ENCODE peak calls at places on chromosomes 4 and X, in eight cellular contexts. D, K, P, I, R, X, O and Y are unnamed samples.

GRCh38 chrX:124190440-124190839 is 142.0 kb upstream of the TEX13D start:
- DNase-seq in D (no peak), K (no peak), P (no peak), I (no peak), R (no peak), X (no peak), O (no peak), Y (no peak)

GRCh38 chrX:21975827-21976226 is 35.3 kb downstream of the SMS start:
- DNase-seq in D (no peak), K (no peak), P (no peak), I (peak), R (no peak), X (peak), O (peak), Y (peak)

GRCh38 chr4:87863486-87863885 is 30.7 kb downstream of the MEPE start:
- DNase-seq in D (no peak), K (no peak), P (no peak), I (no peak), R (no peak), X (no peak), O (no peak), Y (no peak)

GRCh38 chr4:56049428-56050212 is 100.9 kb downstream of the CEP135 start:
- DNase-seq in D (no peak), K (no peak), P (peak), I (peak), R (no peak), X (peak), O (no peak), Y (peak)

GRCh38 chrX:31708116-31708515 is 636.3 kb upstream of the FTHL17 start:
- DNase-seq in D (no peak), K (no peak), P (no peak), I (no peak), R (no peak), X (peak), O (no peak), Y (no peak)

GRCh38 chrX:68895339-68896250 is 66.8 kb downstream of the EFNB1 start:
- DNase-seq in D (no peak), K (peak), P (no peak), I (peak), R (peak), X (peak), O (peak), Y (peak)

GRCh38 chr4:3827616-3828492 is 61.7 kb downstream of the ADRA2C start:
- DNase-seq in D (no peak), K (peak), P (no peak), I (peak), R (peak), X (no peak), O (peak), Y (no peak)

GRCh38 chr4:179415842-179416223 is 1973.6 kb upstream of the AGA start:
- DNase-seq in D (no peak), K (no peak), P (no peak), I (peak), R (no peak), X (peak), O (peak), Y (no peak)

GRCh38 chr4:87073570-87074470 is 139.0 kb downstream of the AFF1 start:
- DNase-seq in D (no peak), K (peak), P (no peak), I (peak), R (no peak), X (peak), O (peak), Y (peak)

GRCh38 chrX:68695206-68695845 is 47.9 kb downstream of the STARD8 start:
- DNase-seq in D (no peak), K (no peak), P (peak), I (no peak), R (no peak), X (no peak), O (no peak), Y (no peak)

GRCh38 chrX:108811891-108812290 is 75.5 kb upstream of the IRS4 start:
- DNase-seq in D (no peak), K (no peak), P (no peak), I (no peak), R (no peak), X (no peak), O (no peak), Y (no peak)

GRCh38 chr4:84994280-84994679 is 27.8 kb upstream of the WDFY3 start:
- DNase-seq in D (no peak), K (no peak), P (no peak), I (peak), R (no peak), X (peak), O (no peak), Y (no peak)

GRCh38 chr4:25771672-25772071 is 91.1 kb downstream of the SEL1L3 start:
- DNase-seq in D (no peak), K (no peak), P (no peak), I (no peak), R (no peak), X (no peak), O (no peak), Y (no peak)

GRCh38 chrX:10989386-10989785 is 121.7 kb upstream of the HCCS start:
- DNase-seq in D (no peak), K (no peak), P (no peak), I (no peak), R (no peak), X (no peak), O (no peak), Y (no peak)

GRCh38 chr4:106266201-106266600 is 49.8 kb downstream of the TBCK start:
- DNase-seq in D (peak), K (no peak), P (peak), I (peak), R (no peak), X (peak), O (peak), Y (peak)

GRCh38 chr4:8055206-8055605 is 103.4 kb downstream of the ABLIM2 start:
- DNase-seq in D (no peak), K (no peak), P (no peak), I (no peak), R (no peak), X (no peak), O (no peak), Y (no peak)

GRCh38 chrX:130108647-130109428 is 1.5 kb downstream of the ELF4 start:
- DNase-seq in D (no peak), K (no peak), P (peak), I (no peak), R (peak), X (peak), O (no peak), Y (peak)

GRCh38 chr4:123673971-123674370 is 277.4 kb downstream of the SPRY1 start:
- DNase-seq in D (no peak), K (no peak), P (no peak), I (no peak), R (no peak), X (peak), O (peak), Y (peak)

GRCh38 chrX:24426921-24427746 is 38.0 kb upstream of the PDK3 start:
- DNase-seq in D (no peak), K (no peak), P (no peak), I (no peak), R (no peak), X (peak), O (no peak), Y (peak)

GRCh38 chrX:136909119-136909705 is 28.7 kb upstream of the RBMX start:
- DNase-seq in D (no peak), K (peak), P (peak), I (peak), R (peak), X (peak), O (peak), Y (peak)

GRCh38 chr4:189656551-189657165 is 284.0 kb upstream of the FRG1 start:
- DNase-seq in D (no peak), K (no peak), P (no peak), I (no peak), R (no peak), X (no peak), O (no peak), Y (no peak)

GRCh38 chr4:110171981-110172380 is 26.4 kb downstream of the ELOVL6 start:
- DNase-seq in D (no peak), K (no peak), P (no peak), I (no peak), R (no peak), X (no peak), O (no peak), Y (no peak)

GRCh38 chrX:40542208-40542607 is 38.6 kb upstream of the ATP6AP2 start:
- DNase-seq in D (no peak), K (no peak), P (peak), I (no peak), R (no peak), X (no peak), O (no peak), Y (no peak)

GRCh38 chrX:77447339-77448149 is at the start of gene FGF16:
- DNase-seq in D (no peak), K (no peak), P (no peak), I (no peak), R (no peak), X (no peak), O (no peak), Y (no peak)

GRCh38 chrX:40167240-40168182 is 69.8 kb upstream of the BCOR start:
- DNase-seq in D (no peak), K (peak), P (no peak), I (no peak), R (peak), X (no peak), O (no peak), Y (no peak)

GRCh38 chr4:42995343-42995944 is 102.9 kb downstream of the GRXCR1 start:
- DNase-seq in D (peak), K (no peak), P (peak), I (peak), R (no peak), X (peak), O (peak), Y (peak)

GRCh38 chr4:26141101-26141830 is 179.5 kb upstream of the RBPJ start:
- DNase-seq in D (no peak), K (no peak), P (no peak), I (peak), R (no peak), X (peak), O (no peak), Y (no peak)

GRCh38 chr4:26459054-26459755 is 31.1 kb downstream of the CCKAR start:
- DNase-seq in D (peak), K (no peak), P (peak), I (peak), R (no peak), X (peak), O (peak), Y (peak)

GRCh38 chr4:113708250-113708649 is 53.3 kb downstream of the CAMK2D start:
- DNase-seq in D (no peak), K (no peak), P (no peak), I (peak), R (no peak), X (no peak), O (peak), Y (no peak)

GRCh38 chrX:153333271-153333670 is 682 bp upstream of the ZNF275 start:
- DNase-seq in D (no peak), K (no peak), P (no peak), I (peak), R (no peak), X (peak), O (peak), Y (peak)

GRCh38 chr4:154998773-154999172 is 209.7 kb upstream of the NPY2R start:
- DNase-seq in D (no peak), K (no peak), P (no peak), I (no peak), R (no peak), X (no peak), O (no peak), Y (no peak)

GRCh38 chr4:46994007-46994405 is 625 bp upstream of the GABRA4 start:
- DNase-seq in D (no peak), K (no peak), P (no peak), I (peak), R (no peak), X (no peak), O (peak), Y (no peak)

GRCh38 chrX:53445977-53446376 is 11.8 kb upstream of the HSD17B10 start:
- DNase-seq in D (no peak), K (no peak), P (peak), I (peak), R (no peak), X (peak), O (peak), Y (no peak)

GRCh38 chr4:7828011-7828720 is 111.5 kb downstream of the AFAP1 start:
- DNase-seq in D (peak), K (peak), P (peak), I (peak), R (peak), X (peak), O (peak), Y (peak)

GRCh38 chrX:78011846-78012245 is 42.4 kb upstream of the PGAM4 start:
- DNase-seq in D (no peak), K (no peak), P (no peak), I (no peak), R (no peak), X (no peak), O (peak), Y (no peak)

DNA sequence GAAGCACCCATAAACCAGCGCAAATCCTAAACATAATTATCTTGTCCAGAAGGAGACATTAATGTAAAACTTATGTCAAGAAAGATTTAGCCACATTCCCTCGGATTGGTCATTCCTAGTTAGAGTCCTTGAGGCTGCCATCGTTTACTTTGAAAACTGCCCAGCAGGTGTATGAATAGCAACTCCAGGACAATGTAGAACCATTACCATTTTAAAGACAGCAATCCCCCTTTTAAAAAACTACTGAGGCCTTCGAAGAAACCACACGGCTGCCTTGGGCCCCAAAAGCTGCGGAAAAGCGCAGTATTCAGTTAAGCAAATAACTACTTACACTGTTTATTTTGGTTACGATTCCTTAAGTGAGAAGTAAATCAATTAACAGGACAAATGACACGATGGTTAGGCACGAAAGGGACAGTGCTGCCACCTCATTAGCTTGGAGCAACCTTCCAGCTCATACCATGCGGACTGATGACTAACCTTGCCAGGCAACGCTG is 814 bp upstream of the SGMS2 start:
- DNase-seq in D (no peak), K (no peak), P (no peak), I (no peak), R (no peak), X (no peak), O (no peak), Y (no peak)
- H3K4me3 ChIP-seq in D (peak), K (peak), P (no peak), I (peak), R (peak), X (peak), O (peak), Y (peak)

GRCh38 chrX:48467331-48467761 is 2.7 kb downstream of the SLC38A5 start:
- DNase-seq in D (no peak), K (no peak), P (no peak), I (peak), R (no peak), X (no peak), O (no peak), Y (no peak)
- H3K4me3 ChIP-seq in D (peak), K (no peak), P (peak), I (peak), R (no peak), X (peak), O (peak), Y (peak)

GRCh38 chrX:133649659-133650058 is 234.4 kb upstream of the GPC4 start:
- DNase-seq in D (no peak), K (no peak), P (no peak), I (no peak), R (no peak), X (no peak), O (no peak), Y (no peak)

GRCh38 chrX:133648594-133648993 is 233.3 kb upstream of the GPC4 start:
- DNase-seq in D (no peak), K (no peak), P (no peak), I (no peak), R (no peak), X (no peak), O (no peak), Y (no peak)

GRCh38 chrX:133645977-133646750 is 230.9 kb upstream of the GPC4 start:
- DNase-seq in D (no peak), K (no peak), P (peak), I (peak), R (no peak), X (peak), O (peak), Y (peak)

GRCh38 chrX:133640161-133641015 is 225.1 kb upstream of the GPC4 start:
- DNase-seq in D (no peak), K (no peak), P (no peak), I (no peak), R (no peak), X (peak), O (no peak), Y (peak)

DNA sequence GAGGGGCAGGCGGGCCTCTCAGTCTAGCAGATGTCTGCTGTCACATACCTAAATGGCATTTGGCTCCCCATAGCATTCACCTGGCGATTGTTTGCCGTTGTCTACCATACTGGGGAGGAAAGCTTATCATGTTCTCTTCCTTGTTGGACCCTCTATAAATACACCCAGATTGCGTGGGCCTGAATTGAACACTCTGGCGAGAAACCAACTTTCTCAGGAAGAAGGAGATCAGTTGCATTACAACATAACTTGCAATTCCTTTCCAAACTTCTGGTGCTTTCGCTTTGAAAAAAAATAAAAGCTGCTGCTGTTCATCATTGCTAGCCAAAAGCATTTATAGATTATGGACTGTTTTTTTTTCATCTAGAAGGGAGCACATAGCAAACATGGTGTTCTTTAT is 230.0 kb upstream of the GPC4 start:
- DNase-seq in D (no peak), K (no peak), P (no peak), I (peak), R (no peak), X (no peak), O (peak), Y (no peak)
- H3K4me3 ChIP-seq in D (no peak), K (no peak), P (no peak), I (no peak), R (no peak), X (no peak), O (no peak), Y (no peak)

GRCh38 chr4:165873298-165874071 is 448 bp downstream of the TLL1 start:
- DNase-seq in D (no peak), K (peak), P (no peak), I (peak), R (no peak), X (peak), O (no peak), Y (peak)

GRCh38 chr4:165872443-165873297 is at the start of gene TLL1:
- DNase-seq in D (no peak), K (no peak), P (no peak), I (peak), R (no peak), X (peak), O (no peak), Y (peak)

GRCh38 chr4:165874072-165874798 is 1.2 kb downstream of the TLL1 start:
- DNase-seq in D (no peak), K (no peak), P (no peak), I (no peak), R (no peak), X (peak), O (no peak), Y (peak)

GRCh38 chr4:165875446-165875845 is 2.4 kb downstream of the TLL1 start:
- DNase-seq in D (no peak), K (no peak), P (no peak), I (no peak), R (no peak), X (no peak), O (no peak), Y (no peak)

DNA sequence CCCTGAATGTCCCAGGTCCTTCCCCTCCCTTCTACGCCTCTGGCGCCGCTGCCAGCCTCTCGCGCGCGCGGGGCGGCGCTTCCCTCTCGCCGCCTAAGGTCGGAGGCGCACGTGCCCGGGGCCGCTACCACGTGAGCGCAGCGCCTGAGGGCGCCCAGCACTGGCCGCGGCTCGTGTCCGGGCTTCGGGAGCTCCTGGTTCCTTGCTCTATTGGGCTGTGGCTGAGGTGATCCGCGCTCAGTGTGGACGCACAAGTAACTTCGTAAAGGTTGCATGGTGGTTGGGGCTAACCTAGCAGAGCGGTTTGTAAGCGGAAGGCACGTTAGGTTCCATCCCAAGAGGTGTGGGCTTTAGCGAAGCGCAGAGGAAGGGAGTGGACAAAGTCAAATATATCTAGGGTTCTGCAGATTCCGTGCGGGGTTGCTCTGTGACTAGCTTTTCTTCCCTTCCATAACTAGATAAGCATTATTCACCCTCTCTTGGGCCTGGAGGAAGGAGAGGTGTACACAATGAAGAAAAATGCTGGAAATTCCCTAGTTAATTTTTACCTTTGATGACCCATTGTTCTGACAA is 1.8 kb downstream of the TLL1 start:
- DNase-seq in D (no peak), K (peak), P (no peak), I (no peak), R (no peak), X (peak), O (no peak), Y (peak)
- H3K4me3 ChIP-seq in D (no peak), K (peak), P (no peak), I (peak), R (peak), X (peak), O (no peak), Y (peak)

GRCh38 chr4:76753814-76754213 is 144.1 kb downstream of the SOWAHB start:
- DNase-seq in D (peak), K (no peak), P (no peak), I (peak), R (no peak), X (peak), O (peak), Y (peak)
- H3K4me3 ChIP-seq in D (peak), K (no peak), P (no peak), I (peak), R (peak), X (peak), O (no peak), Y (no peak)

GRCh38 chr4:69749771-69750170 is 10.6 kb downstream of the SULT1B1 start:
- DNase-seq in D (no peak), K (no peak), P (peak), I (peak), R (no peak), X (peak), O (peak), Y (peak)
- H3K4me3 ChIP-seq in D (no peak), K (no peak), P (no peak), I (no peak), R (no peak), X (no peak), O (no peak), Y (no peak)

DNA sequence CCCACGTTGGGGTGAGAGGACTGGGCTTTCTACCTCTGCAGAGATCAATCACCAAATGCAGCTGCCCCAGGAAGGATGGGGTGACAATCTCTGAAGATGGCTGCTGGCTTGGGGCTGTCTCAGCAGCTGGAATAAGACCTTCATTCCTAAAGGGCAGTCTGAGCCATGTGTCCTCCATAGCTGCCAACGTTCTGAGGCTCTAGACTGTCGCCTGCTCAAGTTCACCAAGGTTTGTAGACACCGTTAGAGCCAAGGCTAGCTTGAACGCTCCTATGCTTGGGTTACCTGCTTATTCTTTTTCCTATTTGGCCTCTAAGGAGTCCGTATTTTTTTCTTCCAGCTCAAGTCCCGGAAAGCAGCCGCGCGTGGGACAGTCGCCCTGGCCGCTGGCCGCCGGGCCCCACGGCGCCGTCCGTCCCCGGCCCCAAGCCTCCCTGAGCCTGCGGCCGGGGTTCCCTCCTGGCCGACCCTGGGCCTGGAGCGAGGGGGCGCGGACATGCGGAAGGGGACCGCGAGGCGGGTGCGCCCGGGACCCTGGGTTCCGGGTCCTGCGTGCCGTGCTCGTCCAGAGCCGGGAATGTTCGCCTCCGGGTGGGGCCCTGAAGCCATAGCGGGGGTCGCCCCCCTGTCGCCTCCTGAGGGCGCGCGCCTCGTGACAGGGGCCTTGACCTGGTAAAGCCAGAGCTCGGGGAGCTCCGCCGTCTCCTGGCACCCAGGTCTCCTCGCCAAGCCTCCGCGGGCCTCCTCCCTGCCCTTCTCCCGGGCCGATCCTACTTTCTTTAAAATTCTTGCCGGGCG is 23.3 kb downstream of the MRFAP1 start:
- DNase-seq in D (no peak), K (no peak), P (no peak), I (no peak), R (peak), X (no peak), O (no peak), Y (no peak)
- H3K4me3 ChIP-seq in D (peak), K (peak), P (no peak), I (no peak), R (peak), X (no peak), O (no peak), Y (no peak)